ENCODE peak calls at places on chromosomes 12 and 14, in nine cellular contexts. F is NCI-H146; H is head of caudate nucleus; M is A549; I is left ventricle myocardium superior; A is CD8-positive, alpha-beta memory T cell; Q is BJ; Y is cardiac muscle cell; T is WTC11. K is an unnamed sample.
A peak's percentile ranks its signal among the peaks of the same experiment; 100 is the strongest.

GRCh38 chr12:11855993-11856374 is 206.5 kb downstream of the ETV6 start:
- DNase-seq in F (peak; percentile 70), H (no peak), M (no peak), I (no peak), A (no peak), Q (no peak), Y (no peak), T (no peak), K (no peak)

GRCh38 chr14:53847881-53848280 is 108.7 kb downstream of the BMP4 start:
- DNase-seq in F (no peak), H (no peak), M (no peak), I (no peak), A (no peak), Q (no peak), Y (no peak), T (no peak), K (no peak)

GRCh38 chr14:56100556-56100955 is 17.7 kb upstream of the PELI2 start:
- DNase-seq in F (no peak), H (no peak), M (no peak), I (no peak), A (no peak), Q (no peak), Y (no peak), T (no peak), K (no peak)

GRCh38 chr12:62714409-62715075 is 220.4 kb downstream of the PPM1H start:
- DNase-seq in F (no peak), H (peak; percentile 7), M (no peak), I (peak; percentile 72), A (no peak), Q (no peak), Y (no peak), T (no peak), K (no peak)

GRCh38 chr12:123431951-123432886 is 4.3 kb downstream of the RILPL2 start:
- DNase-seq in F (no peak), H (no peak), M (no peak), I (no peak), A (no peak), Q (no peak), Y (no peak), T (no peak), K (no peak)

GRCh38 chr12:58580095-58580494 is 340.2 kb downstream of the LRIG3 start:
- DNase-seq in F (no peak), H (no peak), M (no peak), I (no peak), A (no peak), Q (no peak), Y (no peak), T (no peak), K (no peak)

GRCh38 chr12:26576266-26576665 is 256.7 kb downstream of the ITPR2 start:
- DNase-seq in F (no peak), H (no peak), M (no peak), I (no peak), A (no peak), Q (no peak), Y (no peak), T (no peak), K (no peak)

GRCh38 chr12:76029982-76030377 is 1.6 kb downstream of the PHLDA1 start:
- DNase-seq in F (peak; percentile 26), H (peak; percentile 16), M (peak; percentile 78), I (no peak), A (no peak), Q (no peak), Y (peak; percentile 70), T (peak; percentile 22), K (no peak)

GRCh38 chr14:55845963-55846851 is 266.2 kb downstream of the KTN1 start:
- DNase-seq in F (no peak), H (no peak), M (no peak), I (no peak), A (no peak), Q (no peak), Y (no peak), T (no peak), K (no peak)

GRCh38 chr12:76552343-76552938 is 7.1 kb downstream of the OSBPL8 start:
- DNase-seq in F (no peak), H (no peak), M (no peak), I (no peak), A (no peak), Q (no peak), Y (peak; percentile 67), T (no peak), K (no peak)

GRCh38 chr14:99330316-99331240 is 58.6 kb upstream of the BCL11B start:
- DNase-seq in F (no peak), H (no peak), M (no peak), I (no peak), A (no peak), Q (no peak), Y (no peak), T (no peak), K (no peak)

GRCh38 chr12:7542813-7543212 is 39.2 kb upstream of the CD163 start:
- DNase-seq in F (no peak), H (no peak), M (no peak), I (no peak), A (no peak), Q (peak; percentile 41), Y (peak; percentile 2), T (no peak), K (no peak)